ENCODE peak calls at places on chromosomes 13 and 19, in six cellular contexts. One of them, this sample, is unnamed. For H3K4me1, the result is how much of the 10 kb centered on the place peaks cover.

GRCh38 chr19:5696196-5697021 is 6.3 kb downstream of the RPL36 start:
- DNase-seq in IMR-90: no peak
- DNase-seq in neuronal stem cell: no peak
- DNase-seq in H9: peak
- DNase-seq in trophoblast cell: no peak
- DNase-seq in H1: no peak
- DNase-seq in this sample: no peak

GRCh38 chr19:35438527-35438926 is 9.5 kb upstream of the FFAR2 start:
- DNase-seq in neuronal stem cell: no peak
- DNase-seq in H1: no peak
- DNase-seq in trophoblast cell: no peak
- DNase-seq in H9: no peak
- DNase-seq in IMR-90: no peak
- DNase-seq in this sample: no peak

GRCh38 chr13:45786293-45786920 is 65.1 kb downstream of the SIAH3 start:
- DNase-seq in H9: no peak
- DNase-seq in neuronal stem cell: no peak
- DNase-seq in IMR-90: no peak
- DNase-seq in trophoblast cell: peak
- DNase-seq in H1: no peak
- DNase-seq in this sample: no peak

GRCh38 chr19:3455393-3455955 is 24.9 kb downstream of the SMIM24 start:
- DNase-seq in H1: no peak
- DNase-seq in neuronal stem cell: no peak
- DNase-seq in H9: no peak
- DNase-seq in trophoblast cell: no peak
- DNase-seq in IMR-90: no peak
- DNase-seq in this sample: no peak

GRCh38 chr19:49512970-49513745 is 697 bp downstream of the FCGRT start:
- DNase-seq in H1: peak
- DNase-seq in IMR-90: no peak
- DNase-seq in neuronal stem cell: peak
- DNase-seq in H9: peak
- DNase-seq in trophoblast cell: no peak
- DNase-seq in this sample: peak

GRCh38 chr13:111345682-111346081 is 25.2 kb downstream of the TEX29 start:
- DNase-seq in H9: peak
- DNase-seq in IMR-90: no peak
- DNase-seq in neuronal stem cell: no peak
- DNase-seq in trophoblast cell: no peak
- DNase-seq in H1: no peak
- DNase-seq in this sample: no peak

GRCh38 chr19:29612801-29613595 is 6.9 kb downstream of the POP4 start:
- DNase-seq in trophoblast cell: peak
- DNase-seq in H1: no peak
- DNase-seq in H9: no peak
- DNase-seq in neuronal stem cell: no peak
- DNase-seq in IMR-90: no peak
- DNase-seq in this sample: no peak

GRCh38 chr19:33946535-33947323 is 150.1 kb downstream of the KCTD15 start:
- DNase-seq in trophoblast cell: peak
- DNase-seq in IMR-90: no peak
- DNase-seq in H9: no peak
- DNase-seq in H1: no peak
- DNase-seq in neuronal stem cell: no peak
- DNase-seq in this sample: no peak

GRCh38 chr13:83516781-83517180 is 365.5 kb downstream of the SLITRK1 start:
- DNase-seq in trophoblast cell: no peak
- DNase-seq in H9: no peak
- DNase-seq in H1: no peak
- DNase-seq in IMR-90: no peak
- DNase-seq in neuronal stem cell: no peak
- DNase-seq in this sample: no peak

GRCh38 chr13:74187564-74187963 is 53.4 kb upstream of the KLF12 start:
- DNase-seq in neuronal stem cell: no peak
- DNase-seq in trophoblast cell: peak
- DNase-seq in IMR-90: peak
- DNase-seq in H9: no peak
- DNase-seq in H1: no peak
- DNase-seq in this sample: peak

GRCh38 chr19:12314553-12314952 is 18.9 kb downstream of the ZNF563 start:
- DNase-seq in trophoblast cell: no peak
- DNase-seq in IMR-90: no peak
- DNase-seq in H1: no peak
- DNase-seq in neuronal stem cell: no peak
- DNase-seq in H9: no peak
- DNase-seq in this sample: no peak

GRCh38 chr19:12847159-12848139 is 9.1 kb downstream of the MAST1 start:
- DNase-seq in H9: peak
- DNase-seq in trophoblast cell: peak
- DNase-seq in neuronal stem cell: peak
- DNase-seq in IMR-90: peak
- DNase-seq in H1: peak
- DNase-seq in this sample: peak

GRCh38 chr13:64793131-64793530 is 2437.0 kb downstream of the PCDH9 start:
- DNase-seq in IMR-90: no peak
- DNase-seq in H9: no peak
- DNase-seq in neuronal stem cell: no peak
- DNase-seq in H1: no peak
- DNase-seq in trophoblast cell: peak
- DNase-seq in this sample: no peak

GRCh38 chr19:49116544-49116943 is 2.4 kb downstream of the LIN7B start:
- DNase-seq in trophoblast cell: no peak
- DNase-seq in H1: no peak
- DNase-seq in H9: no peak
- DNase-seq in neuronal stem cell: no peak
- DNase-seq in IMR-90: no peak
- DNase-seq in this sample: no peak

GRCh38 chr19:3968556-3969434 is 2.1 kb downstream of the DAPK3 start:
- DNase-seq in IMR-90: peak
- DNase-seq in H9: peak
- DNase-seq in H1: peak
- DNase-seq in neuronal stem cell: peak
- DNase-seq in trophoblast cell: peak
- DNase-seq in this sample: peak

GRCh38 chr13:51894239-51894638 is 32.5 kb downstream of the CCDC70 start:
- DNase-seq in neuronal stem cell: no peak
- DNase-seq in H1: no peak
- DNase-seq in trophoblast cell: no peak
- DNase-seq in IMR-90: no peak
- DNase-seq in H9: peak
- DNase-seq in this sample: no peak

GRCh38 chr13:110126391-110126961 is 180.5 kb downstream of the COL4A1 start:
- DNase-seq in neuronal stem cell: peak
- DNase-seq in trophoblast cell: peak
- DNase-seq in H1: no peak
- DNase-seq in IMR-90: peak
- DNase-seq in H9: peak
- DNase-seq in this sample: peak

GRCh38 chr19:28641395-28641794 is 571.6 kb downstream of the UQCRFS1 start:
- DNase-seq in trophoblast cell: no peak
- DNase-seq in IMR-90: no peak
- DNase-seq in H1: no peak
- DNase-seq in H9: no peak
- DNase-seq in neuronal stem cell: no peak
- DNase-seq in this sample: no peak

GRCh38 chr19:3663838-3664237 is 36.4 kb downstream of the PIP5K1C start:
- DNase-seq in H1: no peak
- DNase-seq in IMR-90: no peak
- DNase-seq in neuronal stem cell: no peak
- DNase-seq in H9: no peak
- DNase-seq in trophoblast cell: no peak
- DNase-seq in this sample: no peak

GRCh38 chr13:25111557-25111956 is 15.6 kb downstream of the PABPC3 start:
- DNase-seq in H9: no peak
- DNase-seq in trophoblast cell: no peak
- DNase-seq in IMR-90: peak
- DNase-seq in H1: no peak
- DNase-seq in neuronal stem cell: no peak
- DNase-seq in this sample: no peak

GRCh38 chr19:33426621-33427475 is 53.3 kb downstream of the CEBPG start:
- DNase-seq in trophoblast cell: no peak
- DNase-seq in H1: no peak
- DNase-seq in neuronal stem cell: no peak
- DNase-seq in IMR-90: no peak
- DNase-seq in H9: no peak
- DNase-seq in this sample: no peak

GRCh38 chr19:42323473-42323851 is 2.0 kb upstream of the MEGF8 start:
- DNase-seq in H1: peak
- DNase-seq in H9: peak
- DNase-seq in neuronal stem cell: no peak
- DNase-seq in IMR-90: no peak
- DNase-seq in trophoblast cell: no peak
- DNase-seq in this sample: no peak

GRCh38 chr13:63631006-63631405 is 2215.4 kb upstream of the PCDH20 start:
- DNase-seq in H9: no peak
- DNase-seq in neuronal stem cell: no peak
- DNase-seq in IMR-90: no peak
- DNase-seq in trophoblast cell: no peak
- DNase-seq in H1: no peak
- DNase-seq in this sample: no peak

DNA sequence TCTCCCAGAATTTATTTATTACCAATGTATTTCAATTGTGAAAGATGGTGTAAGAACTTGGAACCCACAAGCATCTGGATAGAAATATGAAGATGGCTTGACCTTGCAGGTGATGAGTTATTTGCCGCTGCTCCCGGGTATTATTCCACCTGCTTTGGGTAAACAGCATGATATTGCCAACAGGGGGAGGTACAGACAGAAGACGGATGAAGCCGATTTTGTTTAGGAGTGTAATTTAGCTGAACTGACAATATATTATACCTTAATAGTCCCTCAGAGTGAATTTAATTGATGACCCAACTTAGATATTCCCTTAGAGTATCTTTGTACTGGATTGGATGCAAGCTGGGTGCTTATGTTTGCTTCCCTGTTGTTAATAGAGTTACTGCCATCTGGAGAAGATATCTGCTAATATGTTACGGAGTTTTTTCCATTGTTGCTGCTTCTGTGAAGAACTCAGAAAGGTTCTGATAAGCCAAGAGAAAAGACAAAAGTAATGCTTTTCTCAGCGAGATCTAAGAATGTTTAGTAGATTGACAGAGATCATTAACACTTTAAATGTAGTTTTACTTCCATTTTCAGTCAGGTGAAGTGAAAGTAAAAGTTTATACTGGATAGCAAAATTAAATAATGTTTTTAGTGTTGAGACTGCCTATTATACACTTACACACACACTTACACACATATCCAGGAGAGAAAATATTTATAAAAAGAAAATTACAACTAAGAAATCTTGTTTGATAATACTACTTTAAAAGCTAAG is 2220.8 kb upstream of the PCDH20 start:
- DNase-seq in H9: no peak
- DNase-seq in H1: no peak
- DNase-seq in IMR-90: no peak
- DNase-seq in trophoblast cell: no peak
- DNase-seq in neuronal stem cell: no peak
- DNase-seq in this sample: no peak
- H3K4ac ChIP-seq in H9: no peak
- H3K4ac ChIP-seq in H1: no peak
- H3K4ac ChIP-seq in IMR-90: no peak
- H3K4ac ChIP-seq in trophoblast cell: no peak
- H3K4ac ChIP-seq in neuronal stem cell: no peak
- H3K4ac ChIP-seq in this sample: no peak

DNA sequence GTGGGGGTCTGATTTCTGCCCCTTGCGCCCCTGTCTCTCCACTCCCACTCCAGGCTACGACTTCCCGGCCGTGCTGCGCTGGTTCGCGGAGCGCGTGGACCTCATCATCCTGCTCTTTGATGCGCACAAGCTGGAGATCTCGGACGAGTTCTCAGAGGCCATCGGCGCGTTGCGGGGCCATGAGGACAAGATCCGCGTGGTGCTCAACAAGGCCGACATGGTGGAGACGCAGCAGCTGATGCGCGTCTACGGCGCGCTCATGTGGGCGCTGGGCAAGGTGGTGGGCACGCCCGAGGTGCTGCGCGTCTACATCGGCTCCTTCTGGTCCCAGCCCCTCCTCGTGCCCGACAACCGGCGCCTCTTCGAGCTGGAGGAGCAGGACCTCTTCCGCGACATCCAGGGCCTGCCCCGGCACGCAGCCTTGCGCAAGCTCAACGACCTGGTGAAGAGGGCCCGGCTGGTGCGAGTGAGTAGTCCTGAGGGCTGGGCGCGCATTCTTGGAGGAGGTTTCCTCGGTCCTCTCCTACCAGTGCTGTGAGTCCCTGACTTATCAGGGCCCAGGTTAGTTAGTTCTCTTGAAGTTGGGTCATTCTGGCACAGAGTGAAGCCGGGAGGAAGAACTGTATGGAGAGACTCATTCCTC is 12.7 kb downstream of the EHD2 start:
- DNase-seq in IMR-90: no peak
- DNase-seq in H1: no peak
- DNase-seq in H9: no peak
- DNase-seq in neuronal stem cell: no peak
- DNase-seq in trophoblast cell: peak
- DNase-seq in this sample: peak
- H4K91ac ChIP-seq in IMR-90: peak
- H4K91ac ChIP-seq in H1: no peak
- H4K91ac ChIP-seq in H9: no peak
- H4K91ac ChIP-seq in neuronal stem cell: peak
- H4K91ac ChIP-seq in trophoblast cell: no peak
- H4K91ac ChIP-seq in this sample: peak

DNA sequence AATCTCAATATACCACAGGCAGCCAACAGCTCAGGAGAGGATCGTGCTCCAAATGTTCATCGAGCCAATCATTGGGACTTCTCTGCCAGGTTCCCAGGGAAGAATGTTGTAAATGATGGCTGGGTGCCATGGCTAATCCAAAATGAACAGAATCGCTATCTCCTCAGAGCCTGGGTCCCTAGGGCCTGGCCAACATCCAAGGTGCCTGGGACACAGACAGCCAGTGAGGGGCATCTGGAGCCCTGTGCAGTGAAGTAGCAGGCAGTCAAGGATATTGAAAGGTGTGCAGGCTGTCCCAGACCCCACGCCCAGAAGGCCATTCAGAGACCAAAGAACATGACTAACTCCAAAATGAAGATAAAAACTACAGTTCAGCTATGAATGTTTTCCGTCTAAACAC is 37.7 kb downstream of the BRD4 start:
- DNase-seq in H9: no peak
- DNase-seq in trophoblast cell: no peak
- DNase-seq in neuronal stem cell: no peak
- DNase-seq in H1: no peak
- DNase-seq in IMR-90: no peak
- DNase-seq in this sample: no peak
- H3K4me1 ChIP-seq in H9: under half
- H3K4me1 ChIP-seq in trophoblast cell: half or more
- H3K4me1 ChIP-seq in neuronal stem cell: under half
- H3K4me1 ChIP-seq in H1: under half
- H3K4me1 ChIP-seq in IMR-90: half or more
- H3K4me1 ChIP-seq in this sample: under half

DNA sequence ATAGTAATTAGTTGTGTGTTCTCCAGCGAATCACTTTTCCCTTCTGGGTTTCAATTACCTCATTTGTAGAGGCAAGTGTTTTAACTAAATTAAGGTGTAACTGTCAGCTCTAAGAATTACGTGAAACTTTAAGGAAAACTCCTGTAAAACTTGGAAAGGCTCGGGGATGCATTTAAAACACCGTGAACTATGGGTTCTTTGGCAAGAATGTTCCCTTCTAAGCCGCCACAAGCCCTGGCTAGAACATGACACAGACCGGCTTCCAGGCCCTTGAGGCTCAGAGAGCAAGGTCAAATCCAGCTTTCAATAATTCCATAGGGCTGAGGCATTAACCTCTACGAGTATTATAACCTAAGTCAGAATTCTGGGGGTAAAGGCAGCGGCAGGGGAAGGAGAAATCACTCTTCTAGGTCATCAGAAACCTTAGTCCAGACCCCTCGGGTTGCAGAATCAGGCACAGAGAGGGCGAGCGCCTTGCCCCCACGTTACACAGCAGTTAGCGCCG is 662 bp downstream of the VWA8 start:
- DNase-seq in H1: no peak
- DNase-seq in IMR-90: peak
- DNase-seq in trophoblast cell: peak
- DNase-seq in H9: no peak
- DNase-seq in neuronal stem cell: no peak
- DNase-seq in this sample: peak
- H3K4ac ChIP-seq in H1: no peak
- H3K4ac ChIP-seq in IMR-90: peak
- H3K4ac ChIP-seq in trophoblast cell: peak
- H3K4ac ChIP-seq in H9: no peak
- H3K4ac ChIP-seq in neuronal stem cell: no peak
- H3K4ac ChIP-seq in this sample: no peak

This sample was measured in mesenchymal stem cell.